ENCODE peak calls at places on chromosomes 3 and 15, in six cellular contexts. One of them, this sample, is unnamed.
A peak's percentile ranks its signal among the peaks of the same experiment; 100 is the strongest.

GRCh38 chr3:7787871-7788828 is 713.5 kb upstream of the LMCD1 start:
- DNase-seq in HT1080: peak; percentile 40
- DNase-seq in SW480: peak; percentile 4
- DNase-seq in coronary artery: no peak
- DNase-seq in naive thymus-derived CD8-positive, alpha-beta T cell: no peak
- DNase-seq in SIG-M5: no peak
- DNase-seq in this sample: no peak

GRCh38 chr3:190306026-190306425 is 16.2 kb downstream of the CLDN1 start:
- DNase-seq in HT1080: no peak
- DNase-seq in SW480: no peak
- DNase-seq in coronary artery: no peak
- DNase-seq in naive thymus-derived CD8-positive, alpha-beta T cell: no peak
- DNase-seq in SIG-M5: no peak
- DNase-seq in this sample: no peak

GRCh38 chr15:40468850-40469249 is 1.9 kb upstream of the CHST14 start:
- DNase-seq in HT1080: no peak
- DNase-seq in SW480: no peak
- DNase-seq in coronary artery: peak; percentile 64
- DNase-seq in naive thymus-derived CD8-positive, alpha-beta T cell: no peak
- DNase-seq in SIG-M5: no peak
- DNase-seq in this sample: no peak

GRCh38 chr15:70902105-70902504 is 9.5 kb downstream of the LRRC49 start:
- DNase-seq in HT1080: peak; percentile 86
- DNase-seq in SW480: peak; percentile 14
- DNase-seq in coronary artery: no peak
- DNase-seq in naive thymus-derived CD8-positive, alpha-beta T cell: no peak
- DNase-seq in SIG-M5: no peak
- DNase-seq in this sample: peak; percentile 82

GRCh38 chr15:80159811-80160569 is 7.2 kb downstream of the FAH start:
- DNase-seq in HT1080: peak; percentile 99
- DNase-seq in SW480: no peak
- DNase-seq in coronary artery: peak; percentile 70
- DNase-seq in naive thymus-derived CD8-positive, alpha-beta T cell: no peak
- DNase-seq in SIG-M5: no peak
- DNase-seq in this sample: peak; percentile 89

GRCh38 chr3:170603770-170604510 is 18.1 kb upstream of the SLC7A14 start:
- DNase-seq in HT1080: no peak
- DNase-seq in SW480: no peak
- DNase-seq in coronary artery: no peak
- DNase-seq in naive thymus-derived CD8-positive, alpha-beta T cell: no peak
- DNase-seq in SIG-M5: no peak
- DNase-seq in this sample: no peak

GRCh38 chr3:169822983-169823382 is 10.3 kb upstream of the LRRC34 start:
- DNase-seq in HT1080: no peak
- DNase-seq in SW480: no peak
- DNase-seq in coronary artery: no peak
- DNase-seq in naive thymus-derived CD8-positive, alpha-beta T cell: no peak
- DNase-seq in SIG-M5: no peak
- DNase-seq in this sample: no peak

GRCh38 chr15:99565031-99565280 is 828 bp upstream of the MEF2A start:
- DNase-seq in HT1080: no peak
- DNase-seq in SW480: no peak
- DNase-seq in coronary artery: peak; percentile 89
- DNase-seq in naive thymus-derived CD8-positive, alpha-beta T cell: no peak
- DNase-seq in SIG-M5: no peak
- DNase-seq in this sample: no peak

GRCh38 chr3:187403768-187404270 is 35.6 kb downstream of the RTP4 start:
- DNase-seq in HT1080: peak; percentile 98
- DNase-seq in SW480: peak; percentile 80
- DNase-seq in coronary artery: no peak
- DNase-seq in naive thymus-derived CD8-positive, alpha-beta T cell: no peak
- DNase-seq in SIG-M5: no peak
- DNase-seq in this sample: peak; percentile 100

GRCh38 chr3:127036209-127037020 is 53.5 kb downstream of the PLXNA1 start:
- DNase-seq in HT1080: no peak
- DNase-seq in SW480: peak; percentile 56
- DNase-seq in coronary artery: no peak
- DNase-seq in naive thymus-derived CD8-positive, alpha-beta T cell: no peak
- DNase-seq in SIG-M5: no peak
- DNase-seq in this sample: peak; percentile 26

GRCh38 chr15:28012231-28012630 is 86.9 kb downstream of the OCA2 start:
- DNase-seq in HT1080: no peak
- DNase-seq in SW480: no peak
- DNase-seq in coronary artery: no peak
- DNase-seq in naive thymus-derived CD8-positive, alpha-beta T cell: no peak
- DNase-seq in SIG-M5: no peak
- DNase-seq in this sample: no peak

GRCh38 chr3:134083008-134083407 is 53.3 kb upstream of the SLCO2A1 start:
- DNase-seq in HT1080: no peak
- DNase-seq in SW480: no peak
- DNase-seq in coronary artery: no peak
- DNase-seq in naive thymus-derived CD8-positive, alpha-beta T cell: no peak
- DNase-seq in SIG-M5: no peak
- DNase-seq in this sample: no peak

GRCh38 chr15:31504462-31504839 is 177.8 kb downstream of the KLF13 start:
- DNase-seq in HT1080: no peak
- DNase-seq in SW480: no peak
- DNase-seq in coronary artery: peak; percentile 64
- DNase-seq in naive thymus-derived CD8-positive, alpha-beta T cell: no peak
- DNase-seq in SIG-M5: no peak
- DNase-seq in this sample: no peak

GRCh38 chr3:133525435-133525834 is 48.1 kb upstream of the CDV3 start:
- DNase-seq in HT1080: no peak
- DNase-seq in SW480: no peak
- DNase-seq in coronary artery: no peak
- DNase-seq in naive thymus-derived CD8-positive, alpha-beta T cell: no peak
- DNase-seq in SIG-M5: no peak
- DNase-seq in this sample: no peak

GRCh38 chr15:41971089-41971892 is 1.1 kb downstream of the EHD4 start:
- DNase-seq in HT1080: peak; percentile 75
- DNase-seq in SW480: peak; percentile 74
- DNase-seq in coronary artery: peak; percentile 78
- DNase-seq in naive thymus-derived CD8-positive, alpha-beta T cell: peak; percentile 81
- DNase-seq in SIG-M5: no peak
- DNase-seq in this sample: peak; percentile 51

GRCh38 chr3:147758786-147759185 is 349.6 kb downstream of the ZIC1 start:
- DNase-seq in HT1080: no peak
- DNase-seq in SW480: no peak
- DNase-seq in coronary artery: no peak
- DNase-seq in naive thymus-derived CD8-positive, alpha-beta T cell: no peak
- DNase-seq in SIG-M5: no peak
- DNase-seq in this sample: peak; percentile 50

GRCh38 chr3:157094301-157094700 is 65.6 kb downstream of the CCNL1 start:
- DNase-seq in HT1080: peak; percentile 35
- DNase-seq in SW480: no peak
- DNase-seq in coronary artery: no peak
- DNase-seq in naive thymus-derived CD8-positive, alpha-beta T cell: no peak
- DNase-seq in SIG-M5: no peak
- DNase-seq in this sample: no peak

GRCh38 chr15:79884204-79884596 is 12.6 kb downstream of the MTHFS start:
- DNase-seq in HT1080: no peak
- DNase-seq in SW480: no peak
- DNase-seq in coronary artery: no peak
- DNase-seq in naive thymus-derived CD8-positive, alpha-beta T cell: no peak
- DNase-seq in SIG-M5: no peak
- DNase-seq in this sample: no peak

GRCh38 chr15:70195808-70196304 is 98.1 kb upstream of the TLE3 start:
- DNase-seq in HT1080: peak; percentile 79
- DNase-seq in SW480: peak; percentile 63
- DNase-seq in coronary artery: peak; percentile 89
- DNase-seq in naive thymus-derived CD8-positive, alpha-beta T cell: no peak
- DNase-seq in SIG-M5: no peak
- DNase-seq in this sample: peak; percentile 88

This sample was measured in fibroblast of mammary gland.